ENCODE peak calls at places on chromosomes 11 and 22, in seven cellular contexts. M is H7, W is ureter, Z is right cardiac atrium, S is suprapubic skin, V is iPS-NIHi11, J is NCI-H82. Q is an unnamed sample.

GRCh38 chr11:15976433-15977045 is 379.8 kb downstream of the SOX6 start:
- DNase-seq in S (no peak), M (no peak), Z (no peak), J (no peak), W (no peak), V (no peak), Q (no peak)

GRCh38 chr11:30733748-30734147 is 147.6 kb upstream of the MPPED2 start:
- DNase-seq in W (no peak), V (no peak), M (no peak), Z (no peak), J (no peak), S (no peak), Q (no peak)

GRCh38 chr22:45104313-45104712 is 59.4 kb upstream of the NUP50 start:
- DNase-seq in S (no peak), V (no peak), J (no peak), Z (no peak), W (no peak), M (no peak), Q (no peak)

GRCh38 chr22:40324468-40325305 is 21.6 kb upstream of the ADSL start:
- DNase-seq in S (no peak), M (no peak), Z (no peak), W (no peak), J (no peak), V (no peak), Q (no peak)

GRCh38 chr11:119709638-119710346 is 19.2 kb downstream of the NECTIN1 start:
- DNase-seq in V (peak; percentile 75), W (no peak), S (no peak), M (peak; percentile 85), J (peak; percentile 93), Z (peak; percentile 77), Q (peak; percentile 97)

GRCh38 chr22:39306456-39307361 is 12.7 kb downstream of the RPL3 start:
- DNase-seq in Z (peak; percentile 75), J (peak; percentile 77), V (peak; percentile 66), W (no peak), M (peak; percentile 88), S (no peak), Q (no peak)

GRCh38 chr11:76206327-76207081 is at the start of gene WNT11:
- DNase-seq in Z (peak; percentile 87), J (peak; percentile 71), S (no peak), W (no peak), V (peak; percentile 83), M (peak; percentile 95), Q (no peak)

GRCh38 chr22:36292823-36293530 is 40.0 kb downstream of the APOL1 start:
- DNase-seq in J (no peak), W (no peak), Z (peak; percentile 39), M (peak; percentile 48), V (no peak), S (no peak), Q (no peak)

GRCh38 chr11:78039391-78039918 is 16.4 kb upstream of the KCTD14 start:
- DNase-seq in J (no peak), W (no peak), S (no peak), M (no peak), V (no peak), Z (no peak), Q (no peak)